ENCODE peak calls at places on chromosome 10, in ten cellular contexts. One of them, this sample, is unnamed.

GRCh38 chr10:14873090-14873760 is 5.4 kb upstream of the SUV39H2 start:
- DNase-seq in Peyer's patch: no peak
- DNase-seq in psoas muscle: no peak
- DNase-seq in AG04450: no peak
- DNase-seq in heart left ventricle: no peak
- DNase-seq in A549: no peak
- DNase-seq in heart right ventricle: no peak
- DNase-seq in right lobe of liver: no peak
- DNase-seq in upper lobe of right lung: no peak
- DNase-seq in brain microvascular endothelial cell: peak; percentile 48
- DNase-seq in this sample: no peak

GRCh38 chr10:120398180-120398579 is 58.8 kb upstream of the PLPP4 start:
- DNase-seq in psoas muscle: no peak
- DNase-seq in upper lobe of right lung: no peak
- DNase-seq in AG04450: no peak
- DNase-seq in right lobe of liver: no peak
- DNase-seq in heart left ventricle: no peak
- DNase-seq in Peyer's patch: no peak
- DNase-seq in brain microvascular endothelial cell: no peak
- DNase-seq in A549: no peak
- DNase-seq in heart right ventricle: no peak
- DNase-seq in this sample: no peak

GRCh38 chr10:52387744-52388143 is 73.7 kb downstream of the DKK1 start:
- DNase-seq in psoas muscle: no peak
- DNase-seq in AG04450: no peak
- DNase-seq in heart left ventricle: no peak
- DNase-seq in heart right ventricle: no peak
- DNase-seq in right lobe of liver: no peak
- DNase-seq in A549: no peak
- DNase-seq in brain microvascular endothelial cell: no peak
- DNase-seq in upper lobe of right lung: no peak
- DNase-seq in Peyer's patch: no peak
- DNase-seq in this sample: no peak

GRCh38 chr10:132479024-132479602 is 58.5 kb upstream of the INPP5A start:
- DNase-seq in Peyer's patch: no peak
- DNase-seq in heart left ventricle: peak; percentile 10
- DNase-seq in right lobe of liver: peak; percentile 42
- DNase-seq in upper lobe of right lung: peak; percentile 40
- DNase-seq in brain microvascular endothelial cell: no peak
- DNase-seq in heart right ventricle: no peak
- DNase-seq in psoas muscle: no peak
- DNase-seq in A549: no peak
- DNase-seq in AG04450: no peak
- DNase-seq in this sample: no peak

GRCh38 chr10:99329238-99329890 is at the start of gene CNNM1:
- DNase-seq in psoas muscle: peak; percentile 54
- DNase-seq in heart right ventricle: no peak
- DNase-seq in upper lobe of right lung: peak; percentile 68
- DNase-seq in Peyer's patch: no peak
- DNase-seq in brain microvascular endothelial cell: no peak
- DNase-seq in heart left ventricle: peak; percentile 28
- DNase-seq in AG04450: no peak
- DNase-seq in A549: peak; percentile 47
- DNase-seq in right lobe of liver: no peak
- DNase-seq in this sample: no peak

GRCh38 chr10:35006836-35007235 is 83.3 kb downstream of the CUL2 start:
- DNase-seq in Peyer's patch: no peak
- DNase-seq in heart left ventricle: no peak
- DNase-seq in upper lobe of right lung: no peak
- DNase-seq in right lobe of liver: no peak
- DNase-seq in heart right ventricle: no peak
- DNase-seq in brain microvascular endothelial cell: no peak
- DNase-seq in psoas muscle: no peak
- DNase-seq in A549: no peak
- DNase-seq in AG04450: peak; percentile 23
- DNase-seq in this sample: no peak

GRCh38 chr10:91088300-91089140 is 131.9 kb upstream of the PCGF5 start:
- DNase-seq in upper lobe of right lung: no peak
- DNase-seq in AG04450: no peak
- DNase-seq in right lobe of liver: no peak
- DNase-seq in heart left ventricle: peak; percentile 36
- DNase-seq in A549: peak; percentile 23
- DNase-seq in brain microvascular endothelial cell: peak; percentile 12
- DNase-seq in psoas muscle: no peak
- DNase-seq in heart right ventricle: peak; percentile 55
- DNase-seq in Peyer's patch: no peak
- DNase-seq in this sample: no peak

GRCh38 chr10:119853584-119853983 is 19.1 kb downstream of the MCMBP start:
- DNase-seq in AG04450: no peak
- DNase-seq in psoas muscle: no peak
- DNase-seq in Peyer's patch: no peak
- DNase-seq in upper lobe of right lung: no peak
- DNase-seq in heart right ventricle: no peak
- DNase-seq in A549: no peak
- DNase-seq in brain microvascular endothelial cell: no peak
- DNase-seq in heart left ventricle: no peak
- DNase-seq in right lobe of liver: no peak
- DNase-seq in this sample: no peak

GRCh38 chr10:76583711-76584161 is 1053.9 kb downstream of the KCNMA1 start:
- DNase-seq in heart right ventricle: no peak
- DNase-seq in right lobe of liver: no peak
- DNase-seq in psoas muscle: no peak
- DNase-seq in heart left ventricle: no peak
- DNase-seq in A549: peak; percentile 38
- DNase-seq in Peyer's patch: no peak
- DNase-seq in upper lobe of right lung: no peak
- DNase-seq in AG04450: peak; percentile 66
- DNase-seq in brain microvascular endothelial cell: peak; percentile 89
- DNase-seq in this sample: no peak

GRCh38 chr10:106175760-106176377 is 988.6 kb downstream of the SORCS1 start:
- DNase-seq in right lobe of liver: no peak
- DNase-seq in heart right ventricle: no peak
- DNase-seq in brain microvascular endothelial cell: no peak
- DNase-seq in A549: no peak
- DNase-seq in upper lobe of right lung: no peak
- DNase-seq in Peyer's patch: no peak
- DNase-seq in AG04450: no peak
- DNase-seq in psoas muscle: no peak
- DNase-seq in heart left ventricle: no peak
- DNase-seq in this sample: no peak

GRCh38 chr10:94053639-94053932 is 59.9 kb downstream of the PLCE1 start:
- DNase-seq in AG04450: no peak
- DNase-seq in brain microvascular endothelial cell: no peak
- DNase-seq in A549: no peak
- DNase-seq in heart right ventricle: no peak
- DNase-seq in right lobe of liver: no peak
- DNase-seq in Peyer's patch: no peak
- DNase-seq in upper lobe of right lung: no peak
- DNase-seq in heart left ventricle: no peak
- DNase-seq in psoas muscle: no peak
- DNase-seq in this sample: no peak

GRCh38 chr10:121672733-121673132 is 74.5 kb upstream of the FGFR2 start:
- DNase-seq in Peyer's patch: no peak
- DNase-seq in brain microvascular endothelial cell: no peak
- DNase-seq in heart left ventricle: no peak
- DNase-seq in right lobe of liver: no peak
- DNase-seq in psoas muscle: no peak
- DNase-seq in AG04450: no peak
- DNase-seq in A549: no peak
- DNase-seq in upper lobe of right lung: no peak
- DNase-seq in heart right ventricle: no peak
- DNase-seq in this sample: no peak

GRCh38 chr10:80405636-80406035 is 2.7 kb upstream of the PRXL2A start:
- DNase-seq in AG04450: no peak
- DNase-seq in upper lobe of right lung: no peak
- DNase-seq in A549: no peak
- DNase-seq in heart left ventricle: no peak
- DNase-seq in psoas muscle: no peak
- DNase-seq in Peyer's patch: no peak
- DNase-seq in brain microvascular endothelial cell: peak; percentile 40
- DNase-seq in heart right ventricle: no peak
- DNase-seq in right lobe of liver: no peak
- DNase-seq in this sample: no peak

GRCh38 chr10:97075961-97076525 is 109.7 kb downstream of the SLIT1 start:
- DNase-seq in AG04450: no peak
- DNase-seq in A549: no peak
- DNase-seq in upper lobe of right lung: no peak
- DNase-seq in right lobe of liver: no peak
- DNase-seq in Peyer's patch: no peak
- DNase-seq in heart left ventricle: peak; percentile 17
- DNase-seq in brain microvascular endothelial cell: no peak
- DNase-seq in psoas muscle: no peak
- DNase-seq in heart right ventricle: no peak
- DNase-seq in this sample: no peak

DNA sequence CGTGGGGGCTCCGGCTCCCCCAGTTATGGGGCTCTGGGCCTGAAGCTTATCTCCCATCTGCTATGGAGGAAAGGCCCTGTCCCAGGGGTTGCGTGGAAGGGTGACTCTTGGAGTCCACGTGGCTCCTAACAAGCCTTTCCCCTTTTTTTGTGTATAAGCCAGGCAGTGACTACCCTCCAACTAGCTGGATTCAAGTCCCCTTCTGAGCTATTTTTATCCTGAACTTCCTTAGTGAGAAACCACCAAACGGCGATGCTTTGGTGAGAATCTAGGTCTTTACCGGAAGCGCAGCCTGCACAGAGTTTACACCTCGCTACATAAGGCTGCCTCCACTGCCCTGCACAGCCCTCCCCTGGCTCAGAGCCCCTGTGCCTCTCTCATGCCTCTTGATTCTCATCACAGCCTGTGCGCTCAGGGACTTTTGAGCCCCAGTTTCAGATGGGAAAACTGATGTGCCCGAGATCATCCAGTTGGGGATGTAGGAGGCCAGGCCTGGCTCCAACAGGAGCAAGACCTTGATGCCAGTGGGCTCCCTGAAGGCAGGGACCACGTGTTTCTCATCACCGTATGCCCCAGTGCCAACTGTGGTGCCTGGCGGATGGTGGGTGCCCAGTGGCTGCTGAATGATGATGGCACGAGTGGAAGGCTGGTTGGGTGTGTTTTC is 102.3 kb upstream of the PPIF start:
- DNase-seq in Peyer's patch: peak; percentile 81
- DNase-seq in heart left ventricle: no peak
- DNase-seq in psoas muscle: no peak
- DNase-seq in A549: no peak
- DNase-seq in upper lobe of right lung: no peak
- DNase-seq in brain microvascular endothelial cell: no peak
- DNase-seq in AG04450: no peak
- DNase-seq in right lobe of liver: no peak
- DNase-seq in heart right ventricle: no peak
- DNase-seq in this sample: no peak
- H3K27ac ChIP-seq in Peyer's patch: peak overlapping the region; percentile 83
- H3K27ac ChIP-seq in heart left ventricle: peak overlapping the region; percentile 88
- H3K27ac ChIP-seq in psoas muscle: peak overlapping the region; percentile 73
- H3K27ac ChIP-seq in A549: no peak overlapping the region
- H3K27ac ChIP-seq in upper lobe of right lung: peak overlapping the region; percentile 82
- H3K27ac ChIP-seq in brain microvascular endothelial cell: no peak overlapping the region
- H3K27ac ChIP-seq in AG04450: no peak overlapping the region
- H3K27ac ChIP-seq in right lobe of liver: peak overlapping the region; percentile 65
- H3K27ac ChIP-seq in heart right ventricle: peak overlapping the region; percentile 89
- H3K27ac ChIP-seq in this sample: peak overlapping the region; percentile 94

DNA sequence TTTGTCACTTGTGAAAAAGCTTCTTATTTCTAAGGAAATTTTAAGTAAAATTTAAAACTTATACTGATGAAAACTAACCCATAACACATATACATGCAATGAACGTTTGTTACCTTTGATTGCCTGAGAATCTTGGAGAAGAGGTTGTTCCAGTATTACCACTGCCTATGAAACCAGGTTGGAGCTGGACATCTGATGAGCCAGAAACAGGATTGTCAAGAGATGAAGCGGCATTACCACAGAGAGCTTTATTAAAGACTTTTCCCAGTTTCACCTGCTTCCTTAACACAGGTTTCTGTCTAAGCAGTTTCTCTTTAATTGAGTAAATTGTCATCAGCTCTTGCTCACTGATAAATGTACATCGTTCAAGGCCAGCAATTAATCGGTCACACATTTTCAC is 9.0 kb upstream of the KIF20B start:
- DNase-seq in upper lobe of right lung: no peak
- DNase-seq in A549: no peak
- DNase-seq in Peyer's patch: no peak
- DNase-seq in brain microvascular endothelial cell: no peak
- DNase-seq in heart left ventricle: no peak
- DNase-seq in AG04450: no peak
- DNase-seq in right lobe of liver: no peak
- DNase-seq in heart right ventricle: no peak
- DNase-seq in psoas muscle: no peak
- DNase-seq in this sample: no peak
- H3K27ac ChIP-seq in upper lobe of right lung: no peak overlapping the region
- H3K27ac ChIP-seq in A549: no peak overlapping the region
- H3K27ac ChIP-seq in Peyer's patch: no peak overlapping the region
- H3K27ac ChIP-seq in brain microvascular endothelial cell: no peak overlapping the region
- H3K27ac ChIP-seq in heart left ventricle: no peak overlapping the region
- H3K27ac ChIP-seq in AG04450: no peak overlapping the region
- H3K27ac ChIP-seq in right lobe of liver: no peak overlapping the region
- H3K27ac ChIP-seq in heart right ventricle: no peak overlapping the region
- H3K27ac ChIP-seq in psoas muscle: no peak overlapping the region
- H3K27ac ChIP-seq in this sample: no peak overlapping the region

DNA sequence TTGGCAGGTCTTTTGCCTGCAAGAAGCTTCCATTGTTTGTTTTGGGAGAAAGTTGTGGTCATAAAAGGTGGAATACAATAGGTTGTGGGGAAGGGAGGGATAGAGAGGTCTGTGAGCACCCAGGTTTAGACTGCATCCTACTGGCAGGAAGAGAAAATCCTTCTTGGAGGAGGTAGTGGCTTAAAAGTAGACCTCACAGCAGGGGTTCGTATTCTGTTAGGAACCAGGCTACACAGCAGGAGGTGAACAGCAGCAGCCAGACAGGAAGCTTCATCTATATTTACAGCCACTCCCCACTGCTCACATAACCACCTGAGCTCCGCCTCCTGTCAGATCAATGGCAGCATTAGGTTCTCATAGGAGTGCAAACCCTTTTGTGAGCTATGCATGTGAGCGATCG is 245.3 kb downstream of the NSUN6 start:
- DNase-seq in A549: no peak
- DNase-seq in AG04450: no peak
- DNase-seq in upper lobe of right lung: no peak
- DNase-seq in psoas muscle: no peak
- DNase-seq in Peyer's patch: no peak
- DNase-seq in brain microvascular endothelial cell: no peak
- DNase-seq in heart left ventricle: no peak
- DNase-seq in right lobe of liver: no peak
- DNase-seq in heart right ventricle: no peak
- DNase-seq in this sample: no peak
- H3K27ac ChIP-seq in A549: no peak overlapping the region
- H3K27ac ChIP-seq in AG04450: no peak overlapping the region
- H3K27ac ChIP-seq in upper lobe of right lung: no peak overlapping the region
- H3K27ac ChIP-seq in psoas muscle: no peak overlapping the region
- H3K27ac ChIP-seq in Peyer's patch: no peak overlapping the region
- H3K27ac ChIP-seq in brain microvascular endothelial cell: no peak overlapping the region
- H3K27ac ChIP-seq in heart left ventricle: no peak overlapping the region
- H3K27ac ChIP-seq in right lobe of liver: no peak overlapping the region
- H3K27ac ChIP-seq in heart right ventricle: no peak overlapping the region
- H3K27ac ChIP-seq in this sample: no peak overlapping the region

GRCh38 chr10:63634488-63635090 is 113.4 kb downstream of the REEP3 start:
- DNase-seq in heart left ventricle: no peak
- DNase-seq in brain microvascular endothelial cell: no peak
- DNase-seq in upper lobe of right lung: no peak
- DNase-seq in Peyer's patch: no peak
- DNase-seq in right lobe of liver: no peak
- DNase-seq in psoas muscle: no peak
- DNase-seq in heart right ventricle: no peak
- DNase-seq in AG04450: no peak
- DNase-seq in A549: no peak
- DNase-seq in this sample: no peak
- H3K27ac ChIP-seq in heart left ventricle: no peak overlapping the region
- H3K27ac ChIP-seq in brain microvascular endothelial cell: no peak overlapping the region
- H3K27ac ChIP-seq in upper lobe of right lung: no peak overlapping the region
- H3K27ac ChIP-seq in Peyer's patch: no peak overlapping the region
- H3K27ac ChIP-seq in right lobe of liver: no peak overlapping the region
- H3K27ac ChIP-seq in psoas muscle: no peak overlapping the region
- H3K27ac ChIP-seq in heart right ventricle: no peak overlapping the region
- H3K27ac ChIP-seq in AG04450: no peak overlapping the region
- H3K27ac ChIP-seq in A549: no peak overlapping the region
- H3K27ac ChIP-seq in this sample: no peak overlapping the region

This sample was measured in substantia nigra.